ENCODE peak calls at places on chromosomes 12 and 14, in eight cellular contexts. S is kidney epithelial cell, Z is glutamatergic neuron, P is Panc1, Q is AG04450, L is transverse colon, X is H9, A is suprapubic skin. M is an unnamed sample.

GRCh38 chr12:91400249-91400648 is 217.6 kb upstream of the DCN start:
- DNase-seq in S (no peak), Z (no peak), P (no peak), Q (no peak), L (no peak), X (no peak), A (no peak), M (no peak)

GRCh38 chr12:50518129-50518528 is 13.3 kb downstream of the DIP2B start:
- DNase-seq in S (no peak), Z (no peak), P (no peak), Q (no peak), L (no peak), X (no peak), A (no peak), M (no peak)

GRCh38 chr12:46659032-46659703 is 166.6 kb downstream of the SLC38A4 start:
- DNase-seq in S (no peak), Z (no peak), P (no peak), Q (no peak), L (no peak), X (no peak), A (no peak), M (no peak)

GRCh38 chr14:54567634-54568561 is 970 bp downstream of the SAMD4A start:
- DNase-seq in S (no peak), Z (peak), P (no peak), Q (no peak), L (peak), X (peak), A (peak), M (no peak)

GRCh38 chr12:124992874-124993567 is 424 bp upstream of the BRI3BP start:
- DNase-seq in S (peak), Z (peak), P (peak), Q (no peak), L (peak), X (peak), A (no peak), M (no peak)

GRCh38 chr14:86510503-86510902 is 980.6 kb downstream of the FLRT2 start:
- DNase-seq in S (no peak), Z (no peak), P (no peak), Q (no peak), L (no peak), X (no peak), A (no peak), M (no peak)

GRCh38 chr12:39682689-39683477 is 63.3 kb upstream of the ABCD2 start:
- DNase-seq in S (no peak), Z (no peak), P (no peak), Q (no peak), L (no peak), X (no peak), A (no peak), M (no peak)

GRCh38 chr12:121182222-121182896 is 27.6 kb upstream of the P2RX4 start:
- DNase-seq in S (no peak), Z (no peak), P (no peak), Q (no peak), L (no peak), X (no peak), A (no peak), M (no peak)

GRCh38 chr14:61642246-61642982 is 52.9 kb upstream of the HIF1A start:
- DNase-seq in S (no peak), Z (no peak), P (no peak), Q (no peak), L (peak), X (no peak), A (no peak), M (no peak)

GRCh38 chr12:115191342-115191741 is 507.4 kb upstream of the TBX3 start:
- DNase-seq in S (no peak), Z (no peak), P (no peak), Q (no peak), L (no peak), X (no peak), A (no peak), M (no peak)

GRCh38 chr12:12167847-12168246 is 97.1 kb downstream of the BCL2L14 start:
- DNase-seq in S (no peak), Z (no peak), P (no peak), Q (no peak), L (no peak), X (no peak), A (no peak), M (no peak)

GRCh38 chr12:91965781-91966180 is 179.9 kb downstream of the BTG1 start:
- DNase-seq in S (no peak), Z (no peak), P (no peak), Q (no peak), L (no peak), X (no peak), A (no peak), M (no peak)

GRCh38 chr12:113054948-113055486 is 1.5 kb upstream of the DTX1 start:
- DNase-seq in S (no peak), Z (no peak), P (no peak), Q (no peak), L (no peak), X (no peak), A (no peak), M (no peak)

GRCh38 chr14:103687712-103688111 is 27.5 kb downstream of the XRCC3 start:
- DNase-seq in S (no peak), Z (no peak), P (no peak), Q (no peak), L (no peak), X (no peak), A (peak), M (no peak)

GRCh38 chr12:107131832-107132616 is 38.7 kb upstream of the CRY1 start:
- DNase-seq in S (peak), Z (no peak), P (peak), Q (peak), L (no peak), X (peak), A (no peak), M (no peak)

GRCh38 chr12:49827351-49828099 is 688 bp downstream of the NCKAP5L start:
- DNase-seq in S (no peak), Z (peak), P (no peak), Q (no peak), L (peak), X (peak), A (peak), M (peak)

GRCh38 chr14:100438678-100439592 is 115.8 kb downstream of the SLC25A47 start:
- DNase-seq in S (peak), Z (no peak), P (peak), Q (peak), L (peak), X (no peak), A (no peak), M (peak)

GRCh38 chr12:102407776-102408486 is 72.4 kb downstream of the IGF1 start:
- DNase-seq in S (no peak), Z (no peak), P (no peak), Q (no peak), L (no peak), X (no peak), A (no peak), M (no peak)

GRCh38 chr12:28242888-28243633 is 52.8 kb downstream of the CCDC91 start:
- DNase-seq in S (no peak), Z (no peak), P (no peak), Q (no peak), L (no peak), X (no peak), A (no peak), M (no peak)

GRCh38 chr12:47207829-47208248 is 128.1 kb upstream of the AMIGO2 start:
- DNase-seq in S (no peak), Z (no peak), P (no peak), Q (no peak), L (no peak), X (no peak), A (no peak), M (no peak)

GRCh38 chr12:92759634-92760268 is 57.0 kb downstream of the PLEKHG7 start:
- DNase-seq in S (peak), Z (no peak), P (no peak), Q (peak), L (no peak), X (no peak), A (no peak), M (no peak)

GRCh38 chr14:32481707-32482106 is 152.6 kb downstream of the AKAP6 start:
- DNase-seq in S (no peak), Z (no peak), P (no peak), Q (no peak), L (no peak), X (no peak), A (no peak), M (no peak)

GRCh38 chr12:38586652-38587219 is 270.2 kb downstream of the ALG10B start:
- DNase-seq in S (no peak), Z (no peak), P (no peak), Q (no peak), L (no peak), X (no peak), A (no peak), M (no peak)

GRCh38 chr14:35779368-35779767 is 29.7 kb downstream of the RALGAPA1 start:
- DNase-seq in S (no peak), Z (no peak), P (no peak), Q (no peak), L (no peak), X (no peak), A (no peak), M (no peak)

GRCh38 chr14:105061428-105062047 is 3.7 kb downstream of the GPR132 start:
- DNase-seq in S (no peak), Z (no peak), P (no peak), Q (no peak), L (peak), X (no peak), A (peak), M (no peak)

GRCh38 chr12:75784591-75784990 is 247.0 kb downstream of the PHLDA1 start:
- DNase-seq in S (no peak), Z (no peak), P (no peak), Q (no peak), L (peak), X (no peak), A (peak), M (no peak)

GRCh38 chr14:77055981-77056380 is 27.5 kb upstream of the IRF2BPL start:
- DNase-seq in S (no peak), Z (no peak), P (no peak), Q (no peak), L (no peak), X (no peak), A (no peak), M (no peak)

GRCh38 chr14:99256483-99256874 is 15.5 kb downstream of the BCL11B start:
- DNase-seq in S (no peak), Z (no peak), P (no peak), Q (no peak), L (no peak), X (no peak), A (peak), M (no peak)

GRCh38 chr12:128652136-128652751 is 171.5 kb downstream of the SLC15A4 start:
- DNase-seq in S (no peak), Z (no peak), P (no peak), Q (no peak), L (no peak), X (no peak), A (no peak), M (no peak)

GRCh38 chr12:66688836-66689439 is 10.1 kb upstream of the GRIP1 start:
- DNase-seq in S (no peak), Z (peak), P (peak), Q (no peak), L (peak), X (peak), A (no peak), M (no peak)

GRCh38 chr12:57090924-57091632 is 2.2 kb downstream of the NAB2 start:
- DNase-seq in S (no peak), Z (no peak), P (no peak), Q (no peak), L (no peak), X (no peak), A (peak), M (no peak)

GRCh38 chr12:96882862-96883261 is 24.2 kb upstream of the NEDD1 start:
- DNase-seq in S (no peak), Z (no peak), P (no peak), Q (peak), L (no peak), X (no peak), A (no peak), M (no peak)

GRCh38 chr12:96861656-96862055 is 45.4 kb upstream of the NEDD1 start:
- DNase-seq in S (no peak), Z (no peak), P (no peak), Q (no peak), L (no peak), X (no peak), A (no peak), M (no peak)

GRCh38 chr12:54859502-54859901 is 5.2 kb downstream of the MUCL1 start:
- DNase-seq in S (no peak), Z (no peak), P (no peak), Q (no peak), L (no peak), X (no peak), A (no peak), M (no peak)

GRCh38 chr14:65927871-65928270 is 515.3 kb downstream of the FUT8 start:
- DNase-seq in S (no peak), Z (no peak), P (no peak), Q (no peak), L (peak), X (no peak), A (no peak), M (peak)

GRCh38 chr14:72024504-72024903 is 92.3 kb downstream of the RGS6 start:
- DNase-seq in S (no peak), Z (no peak), P (no peak), Q (no peak), L (no peak), X (no peak), A (no peak), M (no peak)

GRCh38 chr12:131831021-131831571 is 2.9 kb downstream of the MMP17 start:
- DNase-seq in S (no peak), Z (no peak), P (no peak), Q (no peak), L (no peak), X (no peak), A (no peak), M (no peak)

GRCh38 chr14:23559010-23559920 is 3.2 kb downstream of the THTPA start:
- DNase-seq in S (no peak), Z (peak), P (no peak), Q (peak), L (peak), X (peak), A (no peak), M (no peak)

GRCh38 chr12:64983771-64984170 is 137.3 kb downstream of the WIF1 start:
- DNase-seq in S (no peak), Z (no peak), P (no peak), Q (no peak), L (no peak), X (no peak), A (no peak), M (no peak)

DNA sequence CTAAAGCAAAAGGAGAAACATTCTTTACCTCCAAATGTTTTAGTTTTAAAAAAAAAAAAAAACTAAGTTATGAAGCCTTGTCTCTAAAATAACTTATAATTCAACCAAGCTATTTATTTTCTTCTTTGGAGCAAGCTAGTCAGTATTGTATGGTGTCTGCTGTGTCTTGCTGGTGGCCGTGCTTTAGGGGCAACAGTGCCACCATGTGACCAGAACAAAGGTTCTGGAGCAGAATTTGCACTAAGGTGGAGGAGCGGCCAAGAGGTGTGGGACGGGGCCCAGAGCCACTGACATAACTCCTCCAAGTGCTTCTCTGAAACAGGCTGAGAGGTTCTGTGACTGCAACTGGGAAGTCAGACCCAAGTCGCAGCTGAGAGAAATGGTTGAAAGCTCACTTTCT is 4.5 kb downstream of the FICD start:
- DNase-seq in S (no peak), Z (no peak), P (no peak), Q (no peak), L (no peak), X (peak), A (no peak), M (no peak)
- TF ChIP-seq CTCF in S (peak), Z (no peak), P (no peak), Q (no peak), L (no peak), X (peak), A (no peak), M (peak)

GRCh38 chr14:75987201-75987970 is 1.8 kb downstream of the IFT43 start:
- DNase-seq in S (no peak), Z (no peak), P (no peak), Q (no peak), L (no peak), X (no peak), A (no peak), M (no peak)
- TF ChIP-seq CTCF in S (no peak), Z (no peak), P (no peak), Q (no peak), L (no peak), X (no peak), A (no peak), M (no peak)

GRCh38 chr12:3295225-3295624 is 195.8 kb upstream of the PRMT8 start:
- DNase-seq in S (no peak), Z (no peak), P (no peak), Q (no peak), L (no peak), X (no peak), A (no peak), M (no peak)

GRCh38 chr12:3293446-3294161 is 197.4 kb upstream of the PRMT8 start:
- DNase-seq in S (no peak), Z (no peak), P (no peak), Q (no peak), L (no peak), X (no peak), A (no peak), M (no peak)

GRCh38 chr12:3295648-3296408 is 195.2 kb upstream of the PRMT8 start:
- DNase-seq in S (no peak), Z (no peak), P (no peak), Q (no peak), L (no peak), X (no peak), A (no peak), M (no peak)

GRCh38 chr12:3293013-3293412 is 198.0 kb upstream of the PRMT8 start:
- DNase-seq in S (no peak), Z (peak), P (no peak), Q (no peak), L (no peak), X (no peak), A (no peak), M (no peak)

DNA sequence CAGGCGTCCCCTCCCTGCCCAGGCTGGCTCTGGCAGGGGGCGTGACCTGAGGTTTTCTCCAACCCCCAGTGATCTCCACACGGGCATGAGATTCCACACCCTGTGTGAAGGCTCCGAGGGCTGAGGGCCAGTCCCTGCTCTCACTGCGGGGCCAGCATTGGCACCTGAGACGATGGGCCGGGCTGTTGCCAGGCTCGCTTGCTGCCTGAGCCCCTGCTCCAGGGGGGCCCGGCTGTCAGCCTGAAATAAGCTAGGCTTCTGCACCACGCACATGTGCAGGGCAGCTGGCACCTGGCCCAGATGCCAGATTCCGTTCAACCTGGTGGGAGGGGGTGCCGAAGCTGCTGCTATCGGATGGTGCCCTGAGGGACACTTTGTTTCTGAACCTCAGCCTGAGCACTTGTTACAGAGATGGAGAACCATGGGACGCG is 196.5 kb upstream of the PRMT8 start:
- DNase-seq in S (no peak), Z (no peak), P (no peak), Q (no peak), L (no peak), X (no peak), A (no peak), M (no peak)
- TF ChIP-seq CTCF in S (no peak), Z (no peak), P (no peak), Q (no peak), L (no peak), X (no peak), A (no peak), M (no peak)

DNA sequence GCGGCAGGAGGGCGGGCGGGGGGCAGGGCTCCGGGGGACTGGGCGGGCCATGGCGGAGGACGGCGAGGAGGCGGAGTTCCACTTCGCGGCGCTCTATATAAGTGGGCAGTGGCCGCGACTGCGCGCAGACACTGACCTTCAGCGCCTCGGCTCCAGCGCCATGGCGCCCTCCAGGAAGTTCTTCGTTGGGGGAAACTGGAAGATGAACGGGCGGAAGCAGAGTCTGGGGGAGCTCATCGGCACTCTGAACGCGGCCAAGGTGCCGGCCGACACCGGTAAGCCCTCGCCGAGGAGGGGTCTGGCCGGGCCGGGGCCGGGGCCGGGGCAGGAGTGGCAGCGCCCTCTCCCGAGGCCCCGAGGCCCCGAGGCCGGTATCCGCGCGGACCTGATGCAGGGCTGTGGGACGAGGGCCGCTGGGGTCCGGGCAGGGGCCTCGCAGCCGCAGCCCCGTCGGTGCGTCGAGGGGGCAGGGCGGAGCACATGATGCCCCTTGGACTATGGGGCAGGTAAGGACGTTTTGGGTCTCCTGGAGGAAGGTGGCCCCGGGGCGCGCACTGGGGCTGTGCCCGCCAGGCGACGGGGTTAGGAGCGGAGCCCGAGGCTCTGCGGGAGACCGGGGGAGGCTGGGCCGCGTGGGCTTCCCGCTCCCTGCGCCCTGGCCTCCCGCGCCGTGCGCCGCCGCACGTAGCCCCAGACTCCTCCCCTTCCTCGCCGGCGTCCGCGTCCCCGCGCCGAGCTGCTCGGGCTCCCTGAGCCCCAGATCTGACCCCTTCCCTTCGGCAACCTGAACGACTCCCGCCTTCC is at the start of gene TPI1:
- DNase-seq in S (no peak), Z (peak), P (no peak), Q (peak), L (peak), X (peak), A (no peak), M (peak)
- TF ChIP-seq CTCF in S (no peak), Z (no peak), P (no peak), Q (no peak), L (no peak), X (no peak), A (no peak), M (no peak)

GRCh38 chr12:53193040-53193439 is 12.3 kb upstream of the CSAD start:
- DNase-seq in S (no peak), Z (no peak), P (no peak), Q (no peak), L (no peak), X (no peak), A (peak), M (no peak)
- TF ChIP-seq CTCF in S (no peak), Z (no peak), P (no peak), Q (no peak), L (no peak), X (no peak), A (no peak), M (no peak)

M was measured in osteocyte.